ENCODE peak calls at places on chromosomes 11 and 22, in seven cellular contexts. U is body of pancreas, S is left ventricle myocardium inferior, E is HFFc6, B is GM12865, L is GM10248, O is kidney. X is an unnamed sample.

GRCh38 chr11:14193644-14194043 is 165.3 kb downstream of the RRAS2 start:
- DNase-seq in U (no peak), S (no peak), E (no peak), B (no peak), L (no peak), O (no peak), X (no peak)

GRCh38 chr11:45392621-45393183 is 106.6 kb upstream of the SYT13 start:
- DNase-seq in U (no peak), S (no peak), E (no peak), B (no peak), L (no peak), O (no peak), X (no peak)

GRCh38 chr22:43186272-43187170 is at the start of gene TTLL12:
- DNase-seq in U (peak), S (peak), E (peak), B (peak), L (peak), O (peak), X (peak)

GRCh38 chr11:80733776-80734175 is 1292.9 kb upstream of the TENM4 start:
- DNase-seq in U (no peak), S (no peak), E (no peak), B (no peak), L (no peak), O (no peak), X (no peak)

GRCh38 chr22:49007013-49007653 is 820.5 kb downstream of the BRD1 start:
- DNase-seq in U (no peak), S (no peak), E (no peak), B (no peak), L (peak), O (peak), X (no peak)

GRCh38 chr22:30270841-30271240 is 4.2 kb upstream of the OSM start:
- DNase-seq in U (peak), S (peak), E (no peak), B (no peak), L (no peak), O (peak), X (no peak)

GRCh38 chr22:19524170-19525115 is at the start of gene CLDN5:
- DNase-seq in U (no peak), S (peak), E (no peak), B (no peak), L (peak), O (no peak), X (no peak)

GRCh38 chr11:8917157-8917820 is 6.3 kb downstream of the AKIP1 start:
- DNase-seq in U (peak), S (no peak), E (peak), B (no peak), L (no peak), O (no peak), X (no peak)

GRCh38 chr22:43001271-43002197 is 13.4 kb downstream of the PACSIN2 start:
- DNase-seq in U (no peak), S (no peak), E (no peak), B (peak), L (no peak), O (no peak), X (no peak)

GRCh38 chr11:32152821-32153220 is 61.9 kb downstream of the RCN1 start:
- DNase-seq in U (no peak), S (no peak), E (no peak), B (no peak), L (no peak), O (no peak), X (no peak)

GRCh38 chr11:40328890-40329617 is 1130.4 kb downstream of the LRRC4C start:
- DNase-seq in U (peak), S (peak), E (peak), B (no peak), L (no peak), O (peak), X (no peak)

GRCh38 chr11:85589373-85589772 is 37.8 kb downstream of the DLG2 start:
- DNase-seq in U (no peak), S (no peak), E (no peak), B (no peak), L (no peak), O (no peak), X (no peak)

GRCh38 chr11:35553831-35554230 is 28.4 kb upstream of the PAMR1 start:
- DNase-seq in U (peak), S (no peak), E (peak), B (no peak), L (no peak), O (no peak), X (no peak)

GRCh38 chr22:47145883-47146282 is 383.4 kb downstream of the TBC1D22A start:
- DNase-seq in U (no peak), S (no peak), E (no peak), B (no peak), L (no peak), O (no peak), X (no peak)

GRCh38 chr11:71301046-71301857 is 48.9 kb upstream of the SHANK2 start:
- DNase-seq in U (no peak), S (no peak), E (no peak), B (no peak), L (no peak), O (no peak), X (peak)

GRCh38 chr22:45673482-45674175 is 2.0 kb downstream of the ATXN10 start:
- DNase-seq in U (no peak), S (no peak), E (no peak), B (no peak), L (no peak), O (no peak), X (no peak)

GRCh38 chr22:27133951-27134664 is 476.7 kb downstream of the MIAT start:
- DNase-seq in U (peak), S (no peak), E (peak), B (peak), L (peak), O (no peak), X (peak)

GRCh38 chr22:19801340-19802000 is 40.9 kb downstream of the TBX1 start:
- DNase-seq in U (no peak), S (no peak), E (no peak), B (no peak), L (no peak), O (peak), X (no peak)

GRCh38 chr11:57901756-57902155 is 121.9 kb upstream of the OR9Q1 start:
- DNase-seq in U (no peak), S (no peak), E (no peak), B (no peak), L (no peak), O (no peak), X (no peak)

GRCh38 chr11:69524291-69524882 is 42.9 kb downstream of the LINC01488 start:
- DNase-seq in U (no peak), S (no peak), E (peak), B (no peak), L (no peak), O (no peak), X (no peak)

GRCh38 chr22:46507451-46508390 is 29.7 kb downstream of the CELSR1 start:
- DNase-seq in U (no peak), S (no peak), E (no peak), B (no peak), L (no peak), O (peak), X (no peak)

GRCh38 chr11:76218449-76219206 is 12.3 kb upstream of the WNT11 start:
- DNase-seq in U (no peak), S (peak), E (no peak), B (no peak), L (no peak), O (peak), X (no peak)

GRCh38 chr11:67082071-67082791 is 25.6 kb downstream of the RHOD start:
- DNase-seq in U (no peak), S (no peak), E (no peak), B (peak), L (no peak), O (no peak), X (no peak)
- TF ChIP-seq CTCF in U (no peak), S (no peak), E (no peak), B (no peak), L (no peak), O (no peak), X (no peak)

DNA sequence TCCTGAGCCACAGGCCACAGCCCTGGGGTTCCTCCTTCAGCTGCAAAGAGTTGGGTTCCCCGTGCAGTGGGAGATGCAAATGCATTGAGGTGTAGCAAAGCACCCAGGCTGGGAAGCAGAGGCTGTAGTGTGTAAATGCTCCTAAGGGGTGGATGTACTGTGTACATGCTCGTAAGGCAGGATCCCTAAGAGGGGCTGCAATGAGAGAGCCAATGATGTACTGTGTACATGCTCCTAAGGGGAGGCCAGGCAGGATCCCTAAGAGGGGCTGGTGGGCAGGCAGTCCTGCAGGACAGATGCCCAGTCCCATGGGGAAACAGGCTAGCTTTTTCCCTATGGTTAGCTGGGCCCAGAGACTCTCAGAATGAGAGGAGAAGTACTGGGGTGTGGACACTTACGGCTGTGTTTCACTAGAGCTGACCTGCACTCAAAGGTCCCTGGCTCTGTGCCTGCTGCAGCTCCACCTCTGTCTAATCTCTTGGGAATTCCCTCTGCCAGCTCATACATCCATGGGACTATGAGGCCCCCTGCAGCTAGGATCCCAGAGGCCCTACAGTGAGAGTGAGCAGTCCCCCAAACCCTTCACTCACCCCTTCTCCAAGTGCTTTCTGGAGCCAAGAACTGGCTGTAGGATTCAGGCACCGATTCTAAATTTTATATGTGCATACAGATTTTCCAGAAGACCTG is 261.9 kb upstream of the LUZP2 start:
- DNase-seq in U (peak), S (no peak), E (peak), B (no peak), L (no peak), O (peak), X (no peak)
- TF ChIP-seq CTCF in U (no peak), S (no peak), E (peak), B (no peak), L (no peak), O (no peak), X (no peak)

GRCh38 chr22:38733329-38734202 is 22.2 kb downstream of the SUN2 start:
- DNase-seq in U (peak), S (peak), E (no peak), B (peak), L (peak), O (peak), X (peak)
- TF ChIP-seq CTCF in U (peak), S (peak), E (peak), B (peak), L (peak), O (peak), X (peak)

DNA sequence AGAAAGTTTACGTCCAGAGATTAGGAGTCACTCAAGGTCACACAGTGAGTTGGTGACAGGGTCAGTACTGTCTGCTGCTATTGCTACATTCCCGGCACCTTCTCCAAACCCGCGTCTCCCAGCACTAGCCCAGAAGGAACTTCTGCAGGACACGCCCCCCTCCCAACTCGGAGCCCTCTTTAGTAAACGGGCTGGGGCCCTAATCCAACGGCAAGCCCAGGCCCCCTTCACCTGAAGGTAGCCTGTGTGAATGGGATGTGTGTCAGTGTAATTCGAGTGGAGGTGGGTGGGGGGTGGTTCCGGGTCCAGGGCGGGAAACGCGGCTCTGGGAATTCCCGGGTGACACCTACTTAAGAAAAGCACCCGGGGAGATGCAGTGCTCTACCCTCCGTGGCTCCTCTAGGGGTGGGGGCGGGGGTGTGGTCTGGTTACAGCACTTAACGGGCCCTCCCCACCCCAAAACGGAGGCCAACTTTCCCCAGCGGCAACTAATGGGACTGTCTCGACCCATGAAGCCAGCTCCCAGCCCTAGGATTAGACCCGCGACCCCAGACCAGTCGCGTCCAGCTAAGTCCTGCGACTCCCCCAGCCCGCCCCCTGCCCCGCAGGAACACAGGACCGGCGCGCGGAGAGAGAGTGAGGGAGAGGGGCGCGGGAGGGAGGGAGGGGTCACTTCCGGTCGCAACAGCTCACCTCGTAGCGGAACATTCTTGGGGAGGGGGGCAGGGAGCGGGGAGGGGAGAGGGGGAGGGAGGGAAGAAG is 468 bp downstream of the PATL1 start:
- DNase-seq in U (peak), S (peak), E (peak), B (peak), L (peak), O (peak), X (peak)
- TF ChIP-seq CTCF in U (no peak), S (peak), E (peak), B (no peak), L (no peak), O (no peak), X (no peak)

GRCh38 chr11:108734956-108735559 is 70.2 kb downstream of the DDX10 start:
- DNase-seq in U (no peak), S (no peak), E (no peak), B (peak), L (no peak), O (no peak), X (no peak)
- TF ChIP-seq CTCF in U (no peak), S (peak), E (peak), B (peak), L (peak), O (peak), X (peak)

GRCh38 chr11:61873588-61874459 is 17.5 kb downstream of the FADS3 start:
- DNase-seq in U (no peak), S (no peak), E (no peak), B (no peak), L (no peak), O (no peak), X (no peak)
- TF ChIP-seq CTCF in U (no peak), S (no peak), E (peak), B (no peak), L (no peak), O (no peak), X (no peak)

DNA sequence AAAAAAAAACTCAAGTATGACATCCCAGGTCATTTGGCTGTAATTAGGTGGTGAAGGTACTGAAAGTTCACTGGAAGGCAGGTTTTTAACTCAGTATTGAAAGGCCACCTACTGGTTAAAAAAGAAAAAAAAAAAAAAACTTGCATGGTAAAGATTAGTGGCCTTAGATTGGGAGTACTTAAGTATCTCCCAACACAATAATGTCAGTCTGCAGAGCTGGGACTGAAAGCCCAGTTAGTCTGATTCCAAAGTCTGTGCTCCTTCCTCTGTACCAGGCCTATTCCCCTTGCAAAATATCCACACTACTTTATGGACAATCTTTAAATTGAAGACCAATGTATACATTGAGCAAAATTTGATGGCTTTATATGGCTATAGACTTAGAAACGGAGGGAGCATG is 85.5 kb downstream of the NOX4 start:
- DNase-seq in U (no peak), S (no peak), E (no peak), B (no peak), L (no peak), O (no peak), X (no peak)
- TF ChIP-seq CTCF in U (no peak), S (peak), E (peak), B (no peak), L (no peak), O (no peak), X (no peak)

GRCh38 chr22:31923166-31923565 is 21.2 kb upstream of the YWHAH start:
- DNase-seq in U (peak), S (peak), E (no peak), B (no peak), L (no peak), O (no peak), X (no peak)
- TF ChIP-seq CTCF in U (no peak), S (no peak), E (no peak), B (no peak), L (no peak), O (no peak), X (no peak)

GRCh38 chr22:21964234-21964633 is 11.6 kb upstream of the PPM1F start:
- DNase-seq in U (no peak), S (no peak), E (no peak), B (no peak), L (no peak), O (no peak), X (no peak)
- TF ChIP-seq CTCF in U (no peak), S (no peak), E (no peak), B (no peak), L (no peak), O (no peak), X (no peak)